ENCODE peak calls at places on chromosomes 3 and 15, in four cellular contexts. One of them, this sample, is unnamed.

GRCh38 chr3:59320080-59320479 is 270.3 kb upstream of the CFAP20DC start:
- DNase-seq in K562: no peak
- DNase-seq in HepG2: peak; percentile 66
- DNase-seq in WTC11: no peak
- DNase-seq in this sample: peak; percentile 26

GRCh38 chr15:42608110-42608531 is 32.7 kb downstream of the STARD9 start:
- DNase-seq in WTC11: no peak
- DNase-seq in HepG2: no peak
- DNase-seq in K562: no peak
- DNase-seq in this sample: no peak

GRCh38 chr3:87218560-87218959 is 8.5 kb upstream of the CHMP2B start:
- DNase-seq in HepG2: no peak
- DNase-seq in K562: no peak
- DNase-seq in WTC11: no peak
- DNase-seq in this sample: no peak

GRCh38 chr3:125120370-125121122 is 64.7 kb upstream of the HEG1 start:
- DNase-seq in K562: no peak
- DNase-seq in HepG2: no peak
- DNase-seq in WTC11: peak; percentile 79
- DNase-seq in this sample: no peak

GRCh38 chr3:51777985-51778384 is 1.1 kb downstream of the IQCF6 start:
- DNase-seq in K562: no peak
- DNase-seq in HepG2: no peak
- DNase-seq in WTC11: no peak
- DNase-seq in this sample: no peak

GRCh38 chr3:30658328-30659052 is 52.1 kb downstream of the TGFBR2 start:
- DNase-seq in HepG2: peak; percentile 32
- DNase-seq in K562: no peak
- DNase-seq in WTC11: no peak
- DNase-seq in this sample: peak; percentile 36

GRCh38 chr15:65824031-65824743 is 32.1 kb upstream of the DENND4A start:
- DNase-seq in HepG2: peak; percentile 81
- DNase-seq in WTC11: peak; percentile 67
- DNase-seq in K562: peak; percentile 58
- DNase-seq in this sample: peak; percentile 88

GRCh38 chr3:183555541-183556081 is at the start of gene KLHL6:
- DNase-seq in HepG2: no peak
- DNase-seq in K562: no peak
- DNase-seq in WTC11: no peak
- DNase-seq in this sample: no peak

GRCh38 chr3:172217877-172218276 is 178.5 kb downstream of the FNDC3B start:
- DNase-seq in HepG2: no peak
- DNase-seq in K562: no peak
- DNase-seq in WTC11: no peak
- DNase-seq in this sample: no peak

GRCh38 chr3:15983693-15984092 is 185.9 kb upstream of the ANKRD28 start:
- DNase-seq in K562: no peak
- DNase-seq in WTC11: no peak
- DNase-seq in HepG2: no peak
- DNase-seq in this sample: no peak

GRCh38 chr15:101013151-101013550 is 94.0 kb downstream of the LRRK1 start:
- DNase-seq in HepG2: no peak
- DNase-seq in K562: no peak
- DNase-seq in WTC11: no peak
- DNase-seq in this sample: no peak

GRCh38 chr3:78186404-78186803 is 1146.5 kb downstream of the ROBO2 start:
- DNase-seq in K562: no peak
- DNase-seq in HepG2: no peak
- DNase-seq in WTC11: no peak
- DNase-seq in this sample: no peak

GRCh38 chr15:100081454-100081853 is 260.3 kb downstream of the ADAMTS17 start:
- DNase-seq in WTC11: no peak
- DNase-seq in HepG2: no peak
- DNase-seq in K562: no peak
- DNase-seq in this sample: no peak

GRCh38 chr3:38990621-38991020 is 61.1 kb downstream of the SCN11A start:
- DNase-seq in HepG2: no peak
- DNase-seq in WTC11: no peak
- DNase-seq in K562: no peak
- DNase-seq in this sample: no peak

GRCh38 chr3:42934910-42935309 is 29.0 kb downstream of the ZNF662 start:
- DNase-seq in HepG2: no peak
- DNase-seq in WTC11: no peak
- DNase-seq in K562: no peak
- DNase-seq in this sample: no peak

GRCh38 chr3:147411777-147412176 is 2.6 kb downstream of the ZIC1 start:
- DNase-seq in K562: no peak
- DNase-seq in HepG2: no peak
- DNase-seq in WTC11: no peak
- DNase-seq in this sample: no peak

GRCh38 chr15:51375966-51376640 is 34.6 kb downstream of the GLDN start:
- DNase-seq in WTC11: no peak
- DNase-seq in K562: no peak
- DNase-seq in HepG2: no peak
- DNase-seq in this sample: no peak

GRCh38 chr3:126353694-126354321 is 3.4 kb downstream of the KLF15 start:
- DNase-seq in WTC11: no peak
- DNase-seq in K562: no peak
- DNase-seq in HepG2: peak; percentile 29
- DNase-seq in this sample: no peak

GRCh38 chr15:40618906-40619305 is 24.9 kb downstream of the KNL1 start:
- DNase-seq in WTC11: no peak
- DNase-seq in HepG2: no peak
- DNase-seq in K562: no peak
- DNase-seq in this sample: no peak

GRCh38 chr3:15796771-15797599 is 794 bp downstream of the ANKRD28 start:
- DNase-seq in HepG2: peak; percentile 52
- DNase-seq in K562: peak; percentile 25
- DNase-seq in WTC11: no peak
- DNase-seq in this sample: peak; percentile 41

GRCh38 chr15:58546635-58547627 is 115.1 kb downstream of the LIPC start:
- DNase-seq in K562: peak; percentile 85
- DNase-seq in HepG2: peak; percentile 83
- DNase-seq in WTC11: no peak
- DNase-seq in this sample: peak; percentile 95

GRCh38 chr3:105157766-105158085 is 209.0 kb upstream of the ALCAM start:
- DNase-seq in HepG2: no peak
- DNase-seq in K562: no peak
- DNase-seq in WTC11: no peak
- DNase-seq in this sample: no peak

GRCh38 chr3:182172534-182172933 is 460.8 kb downstream of the SOX2 start:
- DNase-seq in K562: no peak
- DNase-seq in WTC11: no peak
- DNase-seq in HepG2: no peak
- DNase-seq in this sample: no peak

GRCh38 chr3:181709537-181710279 is 2.0 kb upstream of the SOX2 start:
- DNase-seq in WTC11: peak; percentile 87
- DNase-seq in K562: peak; percentile 57
- DNase-seq in HepG2: peak; percentile 19
- DNase-seq in this sample: peak; percentile 61

GRCh38 chr3:115834068-115834467 is 210.8 kb downstream of the GAP43 start:
- DNase-seq in HepG2: no peak
- DNase-seq in WTC11: no peak
- DNase-seq in K562: no peak
- DNase-seq in this sample: no peak

GRCh38 chr15:57205999-57206398 is 170.3 kb upstream of the CGNL1 start:
- DNase-seq in HepG2: no peak
- DNase-seq in K562: no peak
- DNase-seq in WTC11: no peak
- DNase-seq in this sample: no peak

GRCh38 chr3:107198522-107199271 is 178.5 kb upstream of the CCDC54 start:
- DNase-seq in K562: no peak
- DNase-seq in HepG2: no peak
- DNase-seq in WTC11: no peak
- DNase-seq in this sample: no peak

GRCh38 chr3:151205482-151205881 is 2.5 kb upstream of the GPR171 start:
- DNase-seq in HepG2: no peak
- DNase-seq in WTC11: no peak
- DNase-seq in K562: no peak
- DNase-seq in this sample: no peak

GRCh38 chr15:52050416-52050815 is 31.4 kb downstream of the MAPK6 start:
- DNase-seq in K562: no peak
- DNase-seq in HepG2: no peak
- DNase-seq in WTC11: no peak
- DNase-seq in this sample: no peak

GRCh38 chr3:175988401-175988800 is 1129.3 kb downstream of the NAALADL2 start:
- DNase-seq in WTC11: no peak
- DNase-seq in HepG2: no peak
- DNase-seq in K562: no peak
- DNase-seq in this sample: no peak

GRCh38 chr3:124631727-124632126 is 98.5 kb upstream of the UMPS start:
- DNase-seq in HepG2: no peak
- DNase-seq in K562: no peak
- DNase-seq in WTC11: no peak
- DNase-seq in this sample: no peak

GRCh38 chr3:153190923-153191322 is 28.9 kb downstream of the RAP2B start:
- DNase-seq in WTC11: no peak
- DNase-seq in HepG2: no peak
- DNase-seq in K562: no peak
- DNase-seq in this sample: no peak

GRCh38 chr15:47987461-47987860 is 133.3 kb upstream of the SLC24A5 start:
- DNase-seq in HepG2: no peak
- DNase-seq in WTC11: no peak
- DNase-seq in K562: no peak
- DNase-seq in this sample: no peak

GRCh38 chr15:43518073-43518761 is 809 bp downstream of the MAP1A start:
- DNase-seq in HepG2: no peak
- DNase-seq in K562: peak; percentile 80
- DNase-seq in WTC11: peak; percentile 31
- DNase-seq in this sample: no peak

GRCh38 chr3:180990494-180990893 is 958 bp upstream of the DNAJC19 start:
- DNase-seq in WTC11: no peak
- DNase-seq in HepG2: no peak
- DNase-seq in K562: no peak
- DNase-seq in this sample: no peak

GRCh38 chr15:39781967-39782292 is 711 bp downstream of the FSIP1 start:
- DNase-seq in K562: no peak
- DNase-seq in HepG2: no peak
- DNase-seq in WTC11: no peak
- DNase-seq in this sample: no peak

DNA sequence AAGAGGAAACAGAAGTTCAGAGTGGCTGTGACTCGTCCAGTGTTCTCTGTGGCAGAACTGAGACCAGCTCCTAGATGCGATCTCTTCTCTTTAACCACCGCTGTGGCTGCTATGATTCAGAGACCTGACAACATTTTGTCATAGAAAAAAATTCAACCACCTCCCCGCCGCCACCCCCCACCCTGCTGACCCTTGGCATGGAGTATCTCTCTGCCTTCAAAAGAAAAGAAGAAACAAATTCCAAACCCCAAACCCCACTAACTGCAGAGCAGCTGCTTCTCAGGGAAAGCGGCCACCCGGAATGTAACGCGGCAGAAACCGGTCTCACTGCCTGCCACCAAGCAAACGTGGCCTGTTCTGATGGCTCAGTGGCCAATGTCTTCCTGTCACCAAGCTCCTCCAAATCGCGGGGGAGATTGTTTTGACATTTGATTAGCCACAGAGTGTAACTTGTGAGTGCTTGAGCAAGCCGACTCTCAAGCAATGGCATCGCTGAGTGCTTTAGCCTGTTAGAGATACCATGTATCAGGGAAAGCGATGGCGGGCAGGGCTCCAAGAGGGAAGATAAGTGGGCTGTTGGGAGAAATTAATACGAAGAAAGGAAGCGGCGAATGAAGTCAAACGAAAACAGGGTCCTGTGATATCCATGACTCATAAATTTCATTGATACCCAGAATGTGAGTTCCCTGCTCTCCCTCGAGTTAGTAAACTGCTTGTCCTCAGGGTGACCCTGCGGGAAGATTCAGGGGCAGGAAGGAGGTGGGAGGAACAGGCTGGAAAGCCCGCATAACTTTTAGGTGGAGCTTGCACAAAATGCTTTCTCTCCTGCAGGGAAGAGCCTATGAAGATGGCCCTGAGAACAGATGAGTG is 44.8 kb upstream of the TLE3 start:
- DNase-seq in HepG2: no peak
- DNase-seq in WTC11: no peak
- DNase-seq in K562: no peak
- DNase-seq in this sample: no peak
- TF ChIP-seq NR3C1 in HepG2: no peak
- TF ChIP-seq NR3C1 in WTC11: no peak
- TF ChIP-seq NR3C1 in K562: no peak
- TF ChIP-seq NR3C1 in this sample: no peak

DNA sequence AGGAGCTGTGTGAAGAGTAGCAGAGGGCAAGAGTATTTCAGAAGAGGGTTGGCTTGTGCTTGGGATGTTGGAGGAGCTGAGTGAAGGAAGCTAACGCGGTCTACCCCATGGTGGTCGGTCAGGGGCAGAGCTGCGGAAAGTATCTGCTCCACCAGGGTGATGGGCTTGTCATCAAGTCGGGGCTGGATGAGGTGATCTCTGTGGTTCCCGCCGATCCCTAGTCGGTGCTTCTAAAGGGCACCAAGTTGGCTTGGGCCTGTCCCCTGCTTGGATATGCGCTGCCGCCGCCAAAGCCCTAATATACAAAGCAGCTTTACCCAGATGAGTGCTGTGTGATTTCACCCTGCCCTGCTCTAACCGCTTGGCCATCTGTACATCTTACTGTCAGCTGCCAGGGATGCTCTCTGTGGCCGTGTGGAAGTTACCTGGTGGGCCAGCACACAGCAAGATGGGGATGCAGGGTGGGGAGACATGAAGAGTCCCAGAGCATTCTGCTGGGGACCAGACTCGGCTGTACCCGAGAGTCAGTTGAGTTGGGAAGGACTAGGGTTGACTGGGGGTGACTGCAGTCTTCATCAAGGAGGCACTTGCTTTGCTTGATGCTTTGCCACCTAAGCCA is 226.1 kb upstream of the BHLHE40 start:
- DNase-seq in WTC11: no peak
- DNase-seq in HepG2: no peak
- DNase-seq in K562: no peak
- DNase-seq in this sample: no peak
- TF ChIP-seq NR3C1 in WTC11: no peak
- TF ChIP-seq NR3C1 in HepG2: no peak
- TF ChIP-seq NR3C1 in K562: no peak
- TF ChIP-seq NR3C1 in this sample: no peak

GRCh38 chr15:44670087-44670945 is 6.9 kb upstream of the SPG11 start:
- DNase-seq in K562: no peak
- DNase-seq in WTC11: no peak
- DNase-seq in HepG2: no peak
- DNase-seq in this sample: no peak
- TF ChIP-seq NR3C1 in K562: no peak
- TF ChIP-seq NR3C1 in WTC11: no peak
- TF ChIP-seq NR3C1 in HepG2: no peak
- TF ChIP-seq NR3C1 in this sample: no peak

GRCh38 chr3:185572183-185572582 is 13.9 kb upstream of the SENP2 start:
- DNase-seq in K562: peak; percentile 54
- DNase-seq in WTC11: no peak
- DNase-seq in HepG2: no peak
- DNase-seq in this sample: no peak
- TF ChIP-seq NR3C1 in K562: no peak
- TF ChIP-seq NR3C1 in WTC11: no peak
- TF ChIP-seq NR3C1 in HepG2: no peak
- TF ChIP-seq NR3C1 in this sample: no peak

GRCh38 chr3:165196577-165197561 is 685 bp upstream of the SLITRK3 start:
- DNase-seq in WTC11: peak; percentile 48
- DNase-seq in HepG2: no peak
- DNase-seq in K562: no peak
- DNase-seq in this sample: no peak
- TF ChIP-seq NR3C1 in WTC11: no peak
- TF ChIP-seq NR3C1 in HepG2: no peak
- TF ChIP-seq NR3C1 in K562: no peak
- TF ChIP-seq NR3C1 in this sample: no peak

This sample was measured in A549.